ENCODE peak calls at places on chromosomes 12 and 14, in six cellular contexts. H, V, M, X, S and R are unnamed samples.

GRCh38 chr12:3655331-3655900 is 97.5 kb downstream of the CRACR2A start:
- DNase-seq in H (no peak), V (no peak), M (no peak), X (no peak), S (no peak), R (peak)

GRCh38 chr14:73743431-73743931 is 29.3 kb upstream of the PNMA1 start:
- DNase-seq in H (peak), V (peak), M (no peak), X (no peak), S (no peak), R (no peak)

GRCh38 chr12:132899033-132899432 is 11.6 kb upstream of the CHFR start:
- DNase-seq in H (no peak), V (no peak), M (peak), X (no peak), S (no peak), R (peak)

GRCh38 chr14:71486274-71486673 is 446.0 kb upstream of the RGS6 start:
- DNase-seq in H (no peak), V (no peak), M (peak), X (peak), S (no peak), R (peak)

GRCh38 chr14:34502826-34503225 is 36.7 kb downstream of the EAPP start:
- DNase-seq in H (no peak), V (no peak), M (peak), X (peak), S (no peak), R (peak)

GRCh38 chr12:24404086-24404815 is 454.8 kb upstream of the SOX5 start:
- DNase-seq in H (no peak), V (no peak), M (peak), X (peak), S (no peak), R (peak)

GRCh38 chr12:95574799-95575452 is 23.6 kb upstream of the USP44 start:
- DNase-seq in H (peak), V (no peak), M (peak), X (peak), S (no peak), R (peak)

GRCh38 chr14:99774204-99774497 is 19.1 kb upstream of the EML1 start:
- DNase-seq in H (no peak), V (no peak), M (no peak), X (no peak), S (no peak), R (no peak)

GRCh38 chr12:76866726-76867125 is 12.1 kb downstream of the CSRP2 start:
- DNase-seq in H (peak), V (no peak), M (peak), X (peak), S (no peak), R (peak)

GRCh38 chr12:37543966-37544668 is 772.5 kb upstream of the ALG10B start:
- DNase-seq in H (no peak), V (no peak), M (no peak), X (no peak), S (no peak), R (no peak)

GRCh38 chr12:60168441-60168840 is 572.6 kb downstream of the SLC16A7 start:
- DNase-seq in H (peak), V (no peak), M (no peak), X (no peak), S (no peak), R (no peak)

GRCh38 chr14:61332658-61333029 is 11.3 kb downstream of the PRKCH start:
- DNase-seq in H (no peak), V (no peak), M (no peak), X (no peak), S (no peak), R (no peak)

GRCh38 chr12:26821212-26821701 is 11.7 kb downstream of the ITPR2 start:
- DNase-seq in H (no peak), V (no peak), M (peak), X (peak), S (no peak), R (peak)

GRCh38 chr12:82517027-82517426 is 158.7 kb downstream of the METTL25 start:
- DNase-seq in H (peak), V (no peak), M (no peak), X (no peak), S (no peak), R (peak)

GRCh38 chr12:81450920-81451739 is 308.0 kb downstream of the PPFIA2 start:
- DNase-seq in H (peak), V (no peak), M (peak), X (peak), S (no peak), R (peak)

GRCh38 chr14:80080601-80081000 is 130.7 kb downstream of the DIO2 start:
- DNase-seq in H (no peak), V (no peak), M (no peak), X (no peak), S (no peak), R (no peak)

GRCh38 chr12:56193025-56193578 is 3.8 kb upstream of the SMARCC2 start:
- DNase-seq in H (peak), V (no peak), M (peak), X (peak), S (peak), R (peak)

GRCh38 chr14:60865378-60866127 is 115.3 kb downstream of the TRMT5 start:
- DNase-seq in H (no peak), V (no peak), M (no peak), X (no peak), S (no peak), R (peak)

GRCh38 chr14:97976861-97977260 is 1179.7 kb downstream of the VRK1 start:
- DNase-seq in H (peak), V (peak), M (no peak), X (no peak), S (peak), R (no peak)

GRCh38 chr12:114335607-114336006 is 70.3 kb downstream of the TBX5 start:
- DNase-seq in H (no peak), V (no peak), M (no peak), X (no peak), S (no peak), R (no peak)

GRCh38 chr14:45426685-45427282 is 173.8 kb upstream of the MIS18BP1 start:
- DNase-seq in H (peak), V (no peak), M (peak), X (peak), S (no peak), R (peak)

GRCh38 chr14:64724578-64724930 is 20.3 kb downstream of the PLEKHG3 start:
- DNase-seq in H (no peak), V (no peak), M (no peak), X (no peak), S (no peak), R (no peak)

GRCh38 chr12:6335451-6336078 is 6.3 kb downstream of the TNFRSF1A start:
- DNase-seq in H (peak), V (peak), M (peak), X (peak), S (peak), R (peak)

GRCh38 chr12:118714051-118714460 is 267.3 kb upstream of the SRRM4 start:
- DNase-seq in H (peak), V (no peak), M (no peak), X (no peak), S (peak), R (no peak)

GRCh38 chr12:4355843-4356327 is 23.6 kb downstream of the FGF23 start:
- DNase-seq in H (peak), V (peak), M (peak), X (peak), S (no peak), R (peak)

GRCh38 chr14:41604793-41605534 is 1.7 kb upstream of the LRFN5 start:
- DNase-seq in H (peak), V (peak), M (peak), X (peak), S (no peak), R (peak)

GRCh38 chr14:75969891-75970290 is 11.9 kb downstream of the TGFB3 start:
- DNase-seq in H (no peak), V (no peak), M (peak), X (no peak), S (no peak), R (no peak)

GRCh38 chr12:3988519-3989217 is 115.5 kb upstream of the PARP11 start:
- DNase-seq in H (no peak), V (no peak), M (no peak), X (no peak), S (no peak), R (no peak)

GRCh38 chr12:68319988-68320623 is 12.1 kb downstream of the MDM1 start:
- DNase-seq in H (peak), V (no peak), M (peak), X (peak), S (no peak), R (peak)

GRCh38 chr12:15956010-15956409 is 44.9 kb downstream of the DERA start:
- DNase-seq in H (no peak), V (no peak), M (no peak), X (no peak), S (no peak), R (no peak)

GRCh38 chr12:51218607-51219161 is 822 bp upstream of the POU6F1 start:
- DNase-seq in H (peak), V (no peak), M (no peak), X (no peak), S (peak), R (no peak)

GRCh38 chr14:106844608-106845285 is 1318.4 kb downstream of the TMEM121 start:
- DNase-seq in H (no peak), V (peak), M (no peak), X (no peak), S (peak), R (no peak)

GRCh38 chr12:34398366-34398705 is 376.0 kb downstream of the ALG10 start:
- DNase-seq in H (peak), V (peak), M (no peak), X (no peak), S (no peak), R (no peak)

GRCh38 chr14:20428802-20429201 is 7.2 kb downstream of the KLHL33 start:
- DNase-seq in H (no peak), V (no peak), M (no peak), X (no peak), S (no peak), R (no peak)

GRCh38 chr12:94225924-94226630 is 77.7 kb downstream of the PLXNC1 start:
- DNase-seq in H (no peak), V (no peak), M (no peak), X (no peak), S (no peak), R (no peak)

GRCh38 chr14:101125313-101125712 is 221.8 kb upstream of the RTL1 start:
- DNase-seq in H (no peak), V (no peak), M (no peak), X (no peak), S (no peak), R (no peak)

GRCh38 chr14:24307575-24308341 is at the start of gene CIDEB:
- DNase-seq in H (peak), V (no peak), M (peak), X (peak), S (peak), R (peak)

GRCh38 chr14:25006961-25007795 is 42.8 kb downstream of the STXBP6 start:
- DNase-seq in H (peak), V (no peak), M (peak), X (peak), S (no peak), R (peak)

DNA sequence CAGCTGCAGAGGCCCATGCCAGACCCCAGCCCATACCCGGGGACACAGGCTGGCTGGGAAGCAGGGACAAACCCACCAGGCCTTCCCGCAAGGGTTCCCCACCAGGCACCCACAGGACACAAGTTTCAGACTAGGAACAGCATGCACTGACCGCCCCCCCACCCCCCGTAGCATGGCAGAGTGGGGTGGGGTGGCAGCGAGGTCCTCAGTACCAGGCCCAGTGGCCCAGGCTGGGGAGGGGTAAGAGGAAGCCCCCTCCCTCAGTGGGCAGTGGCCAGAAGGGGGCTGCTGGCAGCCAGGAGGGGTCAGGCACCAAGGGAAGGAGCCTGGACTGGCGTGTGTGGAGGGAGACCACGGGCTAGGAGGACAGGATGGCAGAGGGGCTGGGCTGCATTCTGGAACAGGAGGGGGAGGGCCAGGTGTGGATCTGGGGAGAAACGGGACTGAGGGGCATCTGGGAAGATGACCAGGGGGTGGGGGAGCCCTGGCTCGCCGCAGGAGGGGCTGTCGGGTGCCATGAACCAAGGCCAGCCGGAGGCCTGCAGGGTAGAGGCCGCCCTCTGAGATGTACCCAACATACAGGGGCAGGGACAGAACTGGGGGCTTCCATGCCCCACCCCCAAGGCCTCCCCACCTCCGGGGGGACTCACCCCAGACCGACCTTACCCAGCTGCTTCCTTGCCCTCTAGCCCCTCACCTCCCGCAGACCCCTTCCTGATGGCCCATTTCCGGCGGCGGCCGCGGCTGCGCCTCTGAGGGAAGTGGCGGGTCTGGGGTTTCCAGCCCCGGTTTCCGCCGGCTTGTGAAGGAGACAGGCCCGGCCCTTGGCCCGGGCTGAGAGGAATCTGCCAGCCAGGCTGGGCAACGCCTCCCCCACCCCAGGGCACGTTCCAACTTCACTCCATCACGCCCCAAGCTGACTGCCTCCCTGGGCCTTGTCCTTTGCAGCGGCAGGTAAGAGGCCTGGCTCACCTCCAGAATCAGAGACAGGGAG is 5.6 kb upstream of the JAG2 start:
- DNase-seq in H (no peak), V (no peak), M (no peak), X (no peak), S (no peak), R (no peak)
- H3K4me3 ChIP-seq in H (no peak), V (no peak), M (no peak), X (no peak), S (no peak), R (no peak)

DNA sequence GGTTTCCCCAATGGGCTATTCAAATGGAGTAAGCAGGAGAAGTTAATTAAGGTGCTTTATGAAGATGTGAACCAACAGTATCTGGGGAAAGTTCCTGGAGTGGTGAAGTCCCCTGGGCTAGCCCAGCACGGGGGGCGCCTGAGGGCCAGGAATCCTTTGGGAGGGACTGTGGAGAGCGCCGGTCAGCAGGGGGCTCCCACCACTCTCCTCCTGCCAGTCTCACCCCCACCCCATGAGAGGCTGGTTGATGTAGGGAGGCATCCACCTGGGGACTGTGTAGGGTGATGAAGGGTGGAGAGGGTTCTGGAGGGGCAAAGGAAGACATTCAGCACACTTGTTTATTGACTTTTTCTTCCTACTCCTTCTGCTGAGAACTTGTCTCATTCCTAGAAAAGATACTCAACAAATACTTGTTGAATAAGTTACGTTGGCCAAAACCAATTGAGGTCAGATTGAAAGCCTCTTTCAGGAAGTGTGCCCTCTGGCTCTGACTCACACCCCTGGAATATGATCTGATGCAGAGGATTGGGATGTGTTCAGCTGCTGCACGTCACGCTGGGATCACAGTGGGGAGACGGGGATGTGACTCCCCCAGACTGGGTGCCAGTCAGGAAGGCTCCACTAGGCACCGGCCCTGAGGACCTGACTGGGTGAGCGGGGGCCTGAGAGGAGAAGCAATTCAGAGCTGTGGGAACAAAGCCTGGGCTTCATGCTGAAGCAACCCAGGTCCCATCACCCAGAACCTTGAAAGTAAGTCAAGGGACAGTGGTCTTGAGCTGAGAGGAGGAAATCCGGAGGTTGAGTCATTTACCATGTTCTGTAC is 4.2 kb downstream of the CEBPE start:
- DNase-seq in H (peak), V (peak), M (peak), X (peak), S (no peak), R (peak)
- TF ChIP-seq CTCF in H (no peak), V (no peak), M (peak), X (no peak), S (no peak), R (no peak)

GRCh38 chr14:47675489-47676300 is at the start of gene MDGA2:
- DNase-seq in H (peak), V (peak), M (peak), X (peak), S (no peak), R (peak)
- H3K4me3 ChIP-seq in H (peak), V (peak), M (no peak), X (peak), S (no peak), R (peak)

GRCh38 chr12:7387289-7387688 is 56.7 kb downstream of the CD163L1 start:
- DNase-seq in H (no peak), V (no peak), M (no peak), X (no peak), S (no peak), R (no peak)
- TF ChIP-seq CTCF in H (no peak), V (no peak), M (no peak), X (no peak), S (no peak), R (no peak)

GRCh38 chr12:49664167-49664566 is 40.8 kb downstream of the PRPF40B start:
- DNase-seq in H (no peak), V (no peak), M (no peak), X (no peak), S (no peak), R (no peak)

GRCh38 chr12:49664591-49665146 is 41.3 kb downstream of the PRPF40B start:
- DNase-seq in H (no peak), V (no peak), M (no peak), X (no peak), S (no peak), R (no peak)

GRCh38 chr12:49661191-49661590 is 37.8 kb downstream of the PRPF40B start:
- DNase-seq in H (no peak), V (no peak), M (no peak), X (no peak), S (no peak), R (no peak)

GRCh38 chr12:49665384-49665783 is 41.8 kb downstream of the FMNL3 start:
- DNase-seq in H (no peak), V (no peak), M (peak), X (peak), S (no peak), R (peak)

GRCh38 chr12:49662998-49663843 is 39.9 kb downstream of the PRPF40B start:
- DNase-seq in H (peak), V (peak), M (peak), X (peak), S (peak), R (peak)
- H3K4me3 ChIP-seq in H (no peak), V (peak), M (no peak), X (no peak), S (no peak), R (no peak)

GRCh38 chr12:98574110-98574509 is 19.4 kb upstream of the SLC25A3 start:
- DNase-seq in H (peak), V (no peak), M (no peak), X (no peak), S (no peak), R (no peak)

GRCh38 chr12:98575013-98575412 is 18.5 kb upstream of the SLC25A3 start:
- DNase-seq in H (no peak), V (no peak), M (no peak), X (no peak), S (no peak), R (no peak)

GRCh38 chr12:98572010-98572409 is 21.5 kb upstream of the SLC25A3 start:
- DNase-seq in H (no peak), V (no peak), M (no peak), X (no peak), S (no peak), R (no peak)
- TF ChIP-seq CTCF in H (no peak), V (no peak), M (peak), X (peak), S (no peak), R (peak)

GRCh38 chr12:62736596-62736995 is 198.4 kb downstream of the PPM1H start:
- DNase-seq in H (no peak), V (no peak), M (no peak), X (no peak), S (no peak), R (no peak)

GRCh38 chr12:62732861-62733427 is 202.0 kb downstream of the PPM1H start:
- DNase-seq in H (peak), V (no peak), M (peak), X (peak), S (no peak), R (peak)

GRCh38 chr12:62730649-62731377 is 204.1 kb downstream of the PPM1H start:
- DNase-seq in H (no peak), V (no peak), M (peak), X (peak), S (no peak), R (peak)

GRCh38 chr12:62726471-62726980 is 208.4 kb downstream of the PPM1H start:
- DNase-seq in H (no peak), V (no peak), M (no peak), X (no peak), S (no peak), R (peak)

DNA sequence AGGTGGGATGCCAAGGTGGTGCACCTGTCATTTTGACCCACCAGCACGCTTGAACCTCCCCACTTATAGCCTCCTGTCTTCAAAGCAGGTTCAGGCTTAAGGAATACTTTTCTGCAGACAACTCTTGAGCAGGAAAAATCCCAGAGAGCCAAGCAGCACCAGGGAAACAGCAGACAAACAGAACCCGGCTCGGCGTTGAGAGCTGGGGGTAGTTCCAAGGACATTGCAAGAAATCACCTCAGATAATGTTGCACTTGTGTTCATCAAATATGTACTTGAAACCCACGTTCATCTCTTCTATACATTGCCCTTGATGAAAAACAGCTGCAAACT is 203.6 kb downstream of the PPM1H start:
- DNase-seq in H (no peak), V (no peak), M (no peak), X (no peak), S (no peak), R (no peak)
- H3K4me3 ChIP-seq in H (no peak), V (no peak), M (no peak), X (no peak), S (no peak), R (no peak)